ENCODE peak calls at places on chromosomes 2 and 18, in six cellular contexts. I is neural progenitor cell, F is fibroblast of the aortic adventitia, D is lung, L is endodermal cell, U is upper lobe of right lung. K is an unnamed sample.

GRCh38 chr2:127032601-127033000 is 74.4 kb downstream of the BIN1 start:
- DNase-seq in I (no peak), L (no peak), F (no peak), D (no peak), U (no peak), K (no peak)

GRCh38 chr2:111975053-111975552 is 76.7 kb downstream of the MERTK start:
- DNase-seq in F (peak), U (no peak), D (no peak), I (no peak), L (no peak), K (no peak)

GRCh38 chr2:219554369-219554768 is 10.5 kb downstream of the TMEM198 start:
- DNase-seq in D (no peak), I (no peak), L (no peak), F (no peak), U (no peak), K (no peak)

GRCh38 chr2:15313657-15314056 is 247.5 kb downstream of the NBAS start:
- DNase-seq in L (no peak), F (peak), D (no peak), I (no peak), U (no peak), K (no peak)

GRCh38 chr18:67068608-67069007 is 447.9 kb downstream of the DSEL start:
- DNase-seq in D (no peak), I (no peak), U (no peak), F (no peak), L (no peak), K (no peak)

GRCh38 chr2:121088251-121089004 is 196.6 kb downstream of the TFCP2L1 start:
- DNase-seq in F (peak), I (no peak), L (no peak), D (no peak), U (no peak), K (no peak)

GRCh38 chr2:127516031-127516430 is 10.3 kb downstream of the IWS1 start:
- DNase-seq in F (peak), I (no peak), U (peak), D (peak), L (no peak), K (no peak)

GRCh38 chr2:219522111-219523030 is 8.1 kb downstream of the ASIC4 start:
- DNase-seq in F (peak), L (peak), U (no peak), D (no peak), I (peak), K (peak)

GRCh38 chr2:130882111-130882510 is 45.4 kb downstream of the ARHGEF4 start:
- DNase-seq in L (no peak), U (no peak), F (no peak), D (no peak), I (no peak), K (no peak)

GRCh38 chr2:157172239-157172638 is 85.3 kb upstream of the GALNT5 start:
- DNase-seq in U (no peak), F (peak), D (no peak), I (no peak), L (no peak), K (no peak)

GRCh38 chr2:158172719-158173118 is 71.0 kb downstream of the UPP2 start:
- DNase-seq in U (no peak), F (no peak), D (no peak), I (no peak), L (no peak), K (no peak)

GRCh38 chr18:79507546-79508480 is 112.1 kb downstream of the NFATC1 start:
- DNase-seq in D (no peak), L (no peak), I (no peak), F (peak), U (peak), K (no peak)

GRCh38 chr2:100733344-100734187 is 86.4 kb upstream of the NPAS2 start:
- DNase-seq in L (peak), I (peak), F (peak), U (peak), D (peak), K (peak)

GRCh38 chr18:13161276-13161899 is 57.2 kb upstream of the LDLRAD4 start:
- DNase-seq in L (no peak), F (no peak), D (no peak), I (no peak), U (no peak), K (no peak)

GRCh38 chr2:45259547-45260160 is 250.4 kb upstream of the SIX2 start:
- DNase-seq in D (no peak), L (no peak), I (no peak), U (no peak), F (no peak), K (no peak)

GRCh38 chr2:118202707-118203303 is 114.5 kb downstream of the INSIG2 start:
- DNase-seq in L (peak), D (peak), F (peak), U (peak), I (peak), K (peak)

GRCh38 chr2:3461781-3462492 is 57.4 kb downstream of the ADI1 start:
- DNase-seq in D (no peak), F (peak), U (no peak), I (peak), L (no peak), K (peak)

GRCh38 chr18:49967171-49967570 is 153.8 kb upstream of the ACAA2 start:
- DNase-seq in F (no peak), I (no peak), U (no peak), L (no peak), D (no peak), K (no peak)

GRCh38 chr2:216139884-216140283 is 30.7 kb downstream of the XRCC5 start:
- DNase-seq in F (no peak), D (no peak), I (peak), U (no peak), L (peak), K (peak)

GRCh38 chr18:73756256-73757091 is 391.2 kb downstream of the FBXO15 start:
- DNase-seq in U (peak), D (no peak), L (no peak), I (no peak), F (no peak), K (no peak)

GRCh38 chr18:11246466-11246865 is 97.1 kb upstream of the PIEZO2 start:
- DNase-seq in U (no peak), D (no peak), L (no peak), F (peak), I (no peak), K (no peak)

GRCh38 chr2:184599054-184599874 is 935 bp downstream of the ZNF804A start:
- DNase-seq in L (peak), D (no peak), I (no peak), F (peak), U (no peak), K (no peak)

GRCh38 chr18:70577023-70577420 is 288.2 kb downstream of the SOCS6 start:
- DNase-seq in L (no peak), F (no peak), I (no peak), D (no peak), U (no peak), K (no peak)

GRCh38 chr18:70576281-70577022 is 287.6 kb downstream of the SOCS6 start:
- DNase-seq in D (no peak), I (peak), U (no peak), F (no peak), L (no peak), K (no peak)

GRCh38 chr18:70578480-70578879 is 289.6 kb downstream of the SOCS6 start:
- DNase-seq in L (peak), I (peak), F (no peak), D (no peak), U (no peak), K (no peak)
- TF ChIP-seq CTCF in L (peak), I (peak), F (no peak), D (no peak), U (no peak), K (no peak)

GRCh38 chr2:85868837-85869236 is 20.0 kb downstream of the ST3GAL5 start:
- DNase-seq in D (no peak), U (no peak), F (no peak), I (no peak), L (no peak), K (no peak)

GRCh38 chr2:85875613-85876012 is 13.2 kb downstream of the ST3GAL5 start:
- DNase-seq in I (no peak), U (no peak), D (no peak), L (peak), F (no peak), K (peak)

GRCh38 chr2:85872536-85873161 is 16.1 kb downstream of the ST3GAL5 start:
- DNase-seq in U (no peak), F (no peak), I (peak), L (peak), D (no peak), K (peak)

GRCh38 chr2:85871494-85872164 is 17.2 kb downstream of the ST3GAL5 start:
- DNase-seq in D (no peak), U (no peak), I (no peak), L (no peak), F (no peak), K (no peak)

GRCh38 chr2:85873679-85874078 is 15.1 kb downstream of the ST3GAL5 start:
- DNase-seq in L (peak), F (no peak), I (no peak), D (no peak), U (no peak), K (peak)
- TF ChIP-seq CTCF in L (peak), F (peak), I (peak), D (no peak), U (no peak), K (peak)

GRCh38 chr2:30222636-30223360 is 8.5 kb upstream of the LBH start:
- DNase-seq in D (no peak), I (no peak), F (no peak), U (no peak), L (peak), K (no peak)

GRCh38 chr2:30223413-30223874 is 7.9 kb upstream of the LBH start:
- DNase-seq in I (no peak), F (no peak), D (no peak), U (no peak), L (peak), K (no peak)

GRCh38 chr2:30224147-30224546 is 7.2 kb upstream of the LBH start:
- DNase-seq in U (no peak), L (no peak), I (no peak), F (no peak), D (no peak), K (no peak)

GRCh38 chr2:30226144-30227032 is 4.9 kb upstream of the LBH start:
- DNase-seq in F (peak), I (no peak), D (no peak), L (peak), U (no peak), K (no peak)

GRCh38 chr2:30225131-30225762 is 6.1 kb upstream of the LBH start:
- DNase-seq in I (peak), D (no peak), L (peak), F (peak), U (no peak), K (no peak)
- TF ChIP-seq CTCF in I (no peak), D (no peak), L (no peak), F (peak), U (no peak), K (no peak)

GRCh38 chr2:88690591-88691338 is 708 bp upstream of the RPIA start:
- DNase-seq in D (no peak), L (no peak), F (no peak), I (no peak), U (peak), K (peak)
- TF ChIP-seq CTCF in D (no peak), L (no peak), F (peak), I (peak), U (no peak), K (peak)

GRCh38 chr2:27977623-27978312 is 87.2 kb downstream of the BABAM2 start:
- DNase-seq in D (no peak), F (peak), U (no peak), I (no peak), L (no peak), K (no peak)

GRCh38 chr2:27972311-27972710 is 81.8 kb downstream of the BABAM2 start:
- DNase-seq in L (no peak), D (no peak), I (no peak), F (no peak), U (no peak), K (no peak)

GRCh38 chr2:27973592-27973991 is 83.1 kb downstream of the BABAM2 start:
- DNase-seq in L (no peak), U (no peak), F (peak), I (peak), D (no peak), K (peak)
- TF ChIP-seq CTCF in L (peak), U (no peak), F (peak), I (peak), D (no peak), K (peak)

K was measured in GM23338.